ENCODE peak calls at places on chromosomes 12 and 14, in ten cellular contexts. A is T-helper 9 cell; G is tibial artery; Y is NCI-H2029; B is coronary artery; H is islet precursor cell; C is bronchial epithelial cell; T is NCI-H1436; N is EH; Z is activated CD8-positive, alpha-beta memory T cell treated with anti-CD3 and anti-CD28 coated beads, Interleukin-2, amount 50 U/mL, for 4 hours. V is an unnamed sample.

GRCh38 chr12:55862286-55862685 is 19.6 kb upstream of the MMP19 start:
- DNase-seq in Y (no peak), T (no peak), Z (no peak), C (no peak), G (no peak), B (no peak), N (peak; percentile 69), H (no peak), A (no peak), V (no peak)

GRCh38 chr14:69323266-69323966 is 63.5 kb downstream of the GALNT16 start:
- DNase-seq in H (peak; percentile 48), T (no peak), Z (no peak), B (peak; percentile 65), C (no peak), N (no peak), G (peak; percentile 9), A (no peak), Y (no peak), V (no peak)

GRCh38 chr14:93959239-93960107 is 16.9 kb downstream of the ASB2 start:
- DNase-seq in Z (peak; percentile 89), H (peak; percentile 99), T (no peak), N (peak; percentile 93), Y (no peak), B (no peak), C (peak; percentile 96), A (peak; percentile 87), G (no peak), V (peak; percentile 68)

GRCh38 chr14:72716471-72716870 is 177.4 kb downstream of the DPF3 start:
- DNase-seq in Y (no peak), A (no peak), T (no peak), B (no peak), N (peak; percentile 30), Z (no peak), C (no peak), G (no peak), H (no peak), V (no peak)

GRCh38 chr14:50023671-50024490 is 92.5 kb downstream of the VCPKMT start:
- DNase-seq in C (peak; percentile 75), H (no peak), T (no peak), Y (no peak), N (peak; percentile 93), G (peak; percentile 58), Z (no peak), A (no peak), B (no peak), V (no peak)

GRCh38 chr14:38432186-38432585 is 176.3 kb upstream of the CLEC14A start:
- DNase-seq in C (no peak), Y (no peak), A (no peak), Z (no peak), H (no peak), G (no peak), B (no peak), N (no peak), T (no peak), V (no peak)

GRCh38 chr12:42587564-42588307 is 1.8 kb downstream of the PRICKLE1 start:
- DNase-seq in Y (no peak), N (no peak), H (no peak), A (no peak), T (no peak), G (no peak), Z (no peak), C (no peak), B (no peak), V (no peak)

GRCh38 chr12:2552000-2552399 is 242.8 kb upstream of the FKBP4 start:
- DNase-seq in Z (no peak), G (no peak), A (no peak), Y (peak; percentile 14), H (no peak), N (no peak), T (no peak), C (no peak), B (no peak), V (no peak)

GRCh38 chr14:79051711-79052094 is 881.5 kb downstream of the NRXN3 start:
- DNase-seq in B (no peak), T (no peak), H (no peak), Y (no peak), Z (no peak), G (no peak), A (no peak), C (no peak), N (no peak), V (no peak)

GRCh38 chr14:89190779-89191513 is 226.1 kb downstream of the FOXN3 start:
- DNase-seq in N (peak; percentile 40), T (peak; percentile 66), Y (no peak), C (no peak), Z (no peak), G (no peak), A (no peak), B (no peak), H (no peak), V (no peak)

GRCh38 chr14:105890474-105891220 is 364.3 kb downstream of the TMEM121 start:
- DNase-seq in H (peak; percentile 40), Z (peak; percentile 11), T (no peak), Y (no peak), G (peak; percentile 13), B (peak; percentile 63), N (no peak), C (no peak), A (no peak), V (no peak)

GRCh38 chr12:39483597-39483996 is 40.7 kb upstream of the KIF21A start:
- DNase-seq in B (no peak), A (no peak), Y (no peak), C (no peak), H (no peak), G (no peak), T (no peak), N (no peak), Z (no peak), V (no peak)

GRCh38 chr12:55932546-55932919 is 1.6 kb downstream of the DGKA start:
- DNase-seq in N (peak; percentile 37), A (peak; percentile 34), T (no peak), Z (peak; percentile 44), H (no peak), G (no peak), Y (no peak), C (peak; percentile 60), B (no peak), V (no peak)

GRCh38 chr14:96538663-96539317 is 36.6 kb downstream of the PAPOLA start:
- DNase-seq in N (peak; percentile 9), H (no peak), A (no peak), C (peak; percentile 20), G (no peak), Y (no peak), T (no peak), Z (no peak), B (no peak), V (no peak)

GRCh38 chr12:9668141-9669018 is 1.1 kb upstream of the CLEC2D start:
- DNase-seq in Z (no peak), B (no peak), T (no peak), G (no peak), C (no peak), Y (no peak), A (no peak), H (no peak), N (peak; percentile 50), V (no peak)

GRCh38 chr12:88493651-88494050 is 86.6 kb downstream of the KITLG start:
- DNase-seq in N (peak; percentile 89), B (no peak), H (no peak), A (no peak), G (no peak), Y (no peak), C (peak; percentile 90), Z (no peak), T (no peak), V (no peak)

GRCh38 chr12:2693980-2694379 is 100.8 kb upstream of the FKBP4 start:
- DNase-seq in A (no peak), H (no peak), Y (no peak), G (no peak), B (no peak), C (no peak), N (no peak), Z (no peak), T (no peak), V (no peak)

GRCh38 chr14:49907186-49907585 is 14.3 kb downstream of the ARF6 start:
- DNase-seq in B (no peak), C (peak; percentile 89), T (no peak), H (no peak), A (no peak), G (no peak), N (no peak), Z (no peak), Y (no peak), V (no peak)

GRCh38 chr12:115752151-115752550 is 525.3 kb downstream of the MED13L start:
- DNase-seq in B (no peak), H (no peak), Y (no peak), Z (no peak), G (no peak), A (no peak), N (peak; percentile 85), T (no peak), C (no peak), V (no peak)

GRCh38 chr14:103014466-103015319 is 42.7 kb downstream of the CDC42BPB start:
- DNase-seq in Z (no peak), N (peak; percentile 70), B (no peak), C (peak; percentile 55), G (no peak), A (no peak), T (peak; percentile 35), H (no peak), Y (no peak), V (no peak)

GRCh38 chr12:116697305-116698130 is 40.4 kb downstream of the SPRING1 start:
- DNase-seq in G (no peak), T (peak; percentile 13), Z (no peak), H (peak; percentile 85), B (no peak), N (peak; percentile 32), Y (peak; percentile 78), C (no peak), A (no peak), V (no peak)

GRCh38 chr12:109310247-109311125 is 1.4 kb upstream of the FOXN4 start:
- DNase-seq in A (no peak), Y (peak; percentile 51), N (no peak), Z (no peak), G (no peak), T (peak; percentile 56), B (no peak), H (peak; percentile 55), C (no peak), V (no peak)

GRCh38 chr12:6852651-6853354 is 853 bp downstream of the USP5 start:
- DNase-seq in A (peak; percentile 39), G (peak; percentile 67), B (peak; percentile 88), N (peak; percentile 76), C (peak; percentile 81), Y (no peak), Z (peak; percentile 44), H (peak; percentile 89), T (no peak), V (peak; percentile 37)

GRCh38 chr12:55996715-55997534 is at the start of gene SUOX:
- DNase-seq in C (peak; percentile 92), H (peak; percentile 100), T (peak; percentile 73), Y (peak; percentile 94), A (no peak), N (peak; percentile 98), B (peak; percentile 99), G (peak; percentile 99), Z (no peak), V (no peak)

GRCh38 chr12:124752437-124753229 is 111.0 kb downstream of the SCARB1 start:
- DNase-seq in N (no peak), C (no peak), B (no peak), Y (no peak), Z (no peak), G (no peak), H (no peak), T (no peak), A (no peak), V (no peak)

GRCh38 chr12:114447799-114448617 is 42.1 kb upstream of the TBX5 start:
- DNase-seq in Y (no peak), G (no peak), N (no peak), H (no peak), Z (no peak), T (no peak), B (no peak), A (no peak), C (no peak), V (no peak)

GRCh38 chr14:33056213-33056612 is 117.5 kb downstream of the NPAS3 start:
- DNase-seq in A (no peak), T (no peak), C (no peak), N (no peak), Z (no peak), B (no peak), G (no peak), H (no peak), Y (no peak), V (no peak)

GRCh38 chr12:101782544-101782855 is 43.2 kb upstream of the SYCP3 start:
- DNase-seq in T (no peak), C (no peak), N (peak; percentile 51), B (no peak), A (no peak), H (no peak), Z (no peak), G (no peak), Y (no peak), V (no peak)